ENCODE peak calls at places on chromosomes 7 and 10, in six cellular contexts. D is naive thymus-derived CD4-positive, alpha-beta T cell; K is NB4; P is brain microvascular endothelial cell; B is HuH-7.5; O is occipital lobe. I is an unnamed sample.
A peak's percentile ranks its signal among the peaks of the same experiment; 100 is the strongest.

GRCh38 chr7:22561895-22562593 is 62.1 kb upstream of the STEAP1B start:
- DNase-seq in D (no peak), O (no peak), P (peak; percentile 52), B (no peak), K (no peak), I (peak; percentile 80)

GRCh38 chr10:49594594-49594993 is 15.5 kb upstream of the SLC18A3 start:
- DNase-seq in D (no peak), P (peak; percentile 68), O (peak; percentile 17), K (peak; percentile 68), B (no peak), I (peak; percentile 76)

GRCh38 chr10:119602241-119603095 is 5.7 kb upstream of the TIAL1 start:
- DNase-seq in P (peak; percentile 12), D (peak; percentile 36), K (peak; percentile 64), O (no peak), B (no peak), I (peak; percentile 65)

GRCh38 chr7:151080522-151081169 is at the start of gene FASTK:
- DNase-seq in B (peak; percentile 96), D (peak; percentile 89), O (peak; percentile 90), P (peak; percentile 85), K (peak; percentile 95), I (peak; percentile 96)

GRCh38 chr7:23353172-23353571 is 54.0 kb downstream of the MALSU1 start:
- DNase-seq in D (no peak), P (no peak), B (no peak), K (no peak), O (no peak), I (no peak)

GRCh38 chr10:132616170-132616994 is 78.8 kb downstream of the INPP5A start:
- DNase-seq in K (no peak), O (no peak), P (no peak), B (no peak), D (peak; percentile 64), I (peak; percentile 30)

GRCh38 chr10:118625504-118625903 is 30.1 kb upstream of the PRLHR start:
- DNase-seq in D (no peak), K (no peak), B (no peak), P (no peak), O (no peak), I (no peak)

GRCh38 chr7:43926193-43927043 is at the start of gene UBE2D4:
- DNase-seq in P (peak; percentile 53), B (peak; percentile 83), D (peak; percentile 91), K (peak; percentile 91), O (peak; percentile 84), I (peak; percentile 87)

GRCh38 chr7:10845225-10845624 is 128.4 kb upstream of the PHF14 start:
- DNase-seq in D (no peak), O (no peak), B (no peak), P (no peak), K (no peak), I (no peak)

GRCh38 chr10:32190890-32191491 is 134.8 kb upstream of the KIF5B start:
- DNase-seq in D (no peak), B (no peak), P (no peak), O (no peak), K (peak; percentile 52), I (no peak)

GRCh38 chr7:67311901-67312300 is 315.3 kb downstream of the TYW1 start:
- DNase-seq in P (peak; percentile 68), K (no peak), D (no peak), O (no peak), B (no peak), I (no peak)

GRCh38 chr7:35748348-35748747 is 52.5 kb upstream of the SEPTIN7 start:
- DNase-seq in D (no peak), B (no peak), O (no peak), P (no peak), K (no peak), I (no peak)

GRCh38 chr7:149140784-149141183 is 6.5 kb upstream of the ZNF398 start:
- DNase-seq in O (no peak), K (peak; percentile 77), P (no peak), D (no peak), B (no peak), I (no peak)

GRCh38 chr7:105932835-105933477 is 30.1 kb upstream of the CDHR3 start:
- DNase-seq in K (no peak), P (no peak), B (no peak), O (peak; percentile 53), D (no peak), I (no peak)

GRCh38 chr7:69211739-69212138 is 386.5 kb upstream of the AUTS2 start:
- DNase-seq in P (no peak), K (peak; percentile 36), B (no peak), O (no peak), D (no peak), I (no peak)

GRCh38 chr7:159007308-159008054 is 137.2 kb downstream of the VIPR2 start:
- DNase-seq in P (no peak), K (no peak), B (no peak), O (no peak), D (no peak), I (no peak)